ENCODE peak calls at places on chromosomes 4 and X, in six cellular contexts. D is HepG2, M is endothelial cell of umbilical vein, K is IMR-90, W is H54, P is lower leg skin. H is an unnamed sample.

GRCh38 chr4:106690487-106690886 is 321.9 kb upstream of the GIMD1 start:
- DNase-seq in P (no peak), W (no peak), K (peak; percentile 34), D (no peak), M (peak; percentile 86), H (no peak)

GRCh38 chr4:21327976-21328700 is 620.4 kb downstream of the KCNIP4 start:
- DNase-seq in K (no peak), M (no peak), W (no peak), D (no peak), P (no peak), H (no peak)

GRCh38 chrX:19886888-19887531 is 390 bp downstream of the SH3KBP1 start:
- DNase-seq in M (no peak), W (peak; percentile 12), K (no peak), D (no peak), P (no peak), H (peak; percentile 52)

GRCh38 chr4:142044271-142044670 is 407.9 kb downstream of the IL15 start:
- DNase-seq in D (no peak), M (no peak), W (no peak), P (no peak), K (peak; percentile 63), H (no peak)

GRCh38 chr4:37389967-37390580 is 145.5 kb downstream of the NWD2 start:
- DNase-seq in D (peak; percentile 48), K (peak; percentile 41), M (peak; percentile 61), W (no peak), P (peak; percentile 28), H (peak; percentile 57)

GRCh38 chrX:118325453-118325852 is 20.5 kb upstream of the WDR44 start:
- DNase-seq in K (no peak), M (peak; percentile 1), W (no peak), P (no peak), D (no peak), H (peak; percentile 14)

GRCh38 chrX:47605024-47605423 is 14.6 kb downstream of the SYN1 start:
- DNase-seq in P (no peak), K (no peak), D (no peak), W (no peak), M (no peak), H (no peak)

GRCh38 chr4:22348410-22348809 is 167.5 kb downstream of the ADGRA3 start:
- DNase-seq in M (no peak), D (no peak), K (peak; percentile 70), W (no peak), P (no peak), H (no peak)

GRCh38 chr4:6470502-6471302 is 1.7 kb downstream of the PPP2R2C start:
- DNase-seq in D (no peak), K (peak; percentile 7), M (peak; percentile 12), W (peak; percentile 88), P (peak; percentile 15), H (peak; percentile 54)

GRCh38 chrX:17242470-17242869 is 132.5 kb upstream of the NHS start:
- DNase-seq in W (no peak), D (peak; percentile 10), M (peak; percentile 62), P (peak; percentile 37), K (peak; percentile 55), H (peak; percentile 55)

GRCh38 chrX:47239199-47239598 is 6.4 kb downstream of the USP11 start:
- DNase-seq in P (no peak), K (no peak), W (no peak), M (no peak), D (no peak), H (no peak)

GRCh38 chr4:1727117-1728031 is 6.1 kb downstream of the TACC3 start:
- DNase-seq in P (peak; percentile 75), D (no peak), M (peak; percentile 93), W (peak; percentile 76), K (peak; percentile 75), H (no peak)

GRCh38 chr4:86496094-86497060 is 97.7 kb upstream of the PTPN13 start:
- DNase-seq in D (no peak), P (peak; percentile 35), W (no peak), K (peak; percentile 57), M (peak; percentile 45), H (peak; percentile 41)

GRCh38 chr4:80097395-80098177 is 24.6 kb upstream of the ANTXR2 start:
- DNase-seq in K (peak; percentile 83), P (peak; percentile 70), D (no peak), M (peak; percentile 65), W (peak; percentile 13), H (peak; percentile 8)

GRCh38 chrX:41923257-41923924 is at the start of gene CASK:
- DNase-seq in W (peak; percentile 46), D (peak; percentile 78), K (peak; percentile 87), P (peak; percentile 86), M (peak; percentile 91), H (peak; percentile 92)
- TF ChIP-seq POLR2A in W (peak; percentile 71), D (no peak), K (no peak), P (no peak), M (no peak), H (peak; percentile 27)

GRCh38 chr4:2753444-2753843 is 2.7 kb downstream of the TNIP2 start:
- DNase-seq in M (no peak), W (no peak), D (no peak), K (no peak), P (no peak), H (no peak)

GRCh38 chr4:2754848-2755820 is 1.0 kb downstream of the TNIP2 start:
- DNase-seq in W (no peak), P (no peak), M (no peak), D (no peak), K (no peak), H (no peak)

GRCh38 chr4:2757426-2757825 is 1.3 kb upstream of the TNIP2 start:
- DNase-seq in D (no peak), W (no peak), P (no peak), M (no peak), K (no peak), H (no peak)

GRCh38 chr4:2756691-2757350 is 685 bp upstream of the TNIP2 start:
- DNase-seq in W (no peak), P (no peak), D (no peak), K (no peak), M (no peak), H (no peak)

GRCh38 chr4:2755821-2756690 is at the start of gene TNIP2:
- DNase-seq in P (peak; percentile 78), M (peak; percentile 75), D (peak; percentile 64), W (peak; percentile 89), K (peak; percentile 73), H (peak; percentile 89)
- TF ChIP-seq POLR2A in P (no peak), M (peak; percentile 87), D (peak; percentile 71), W (peak; percentile 71), K (peak; percentile 34), H (peak; percentile 75)

GRCh38 chrX:120603707-120604358 is at the start of gene MCTS1:
- DNase-seq in W (peak; percentile 54), D (peak; percentile 89), K (peak; percentile 96), M (peak; percentile 94), P (peak; percentile 85), H (peak; percentile 90)

GRCh38 chrX:120604359-120604782 is 470 bp downstream of the MCTS1 start:
- DNase-seq in D (peak; percentile 5), W (peak; percentile 5), K (peak; percentile 33), P (no peak), M (peak; percentile 45), H (peak; percentile 31)
- TF ChIP-seq POLR2A in D (no peak), W (no peak), K (no peak), P (no peak), M (peak; percentile 2), H (peak; percentile 2)

GRCh38 chr4:73404042-73404441 is at the start of gene ALB:
- DNase-seq in D (no peak), M (no peak), P (no peak), K (no peak), W (no peak), H (no peak)
- TF ChIP-seq POLR2A in D (peak; percentile 99), M (no peak), P (no peak), K (no peak), W (no peak), H (no peak)

GRCh38 chr4:7901274-7901845 is 38.3 kb downstream of the AFAP1 start:
- DNase-seq in K (no peak), M (no peak), W (no peak), D (no peak), P (no peak), H (no peak)
- TF ChIP-seq POLR2A in K (no peak), M (no peak), W (no peak), D (no peak), P (no peak), H (no peak)

GRCh38 chrX:40539214-40540142 is 41.3 kb upstream of the ATP6AP2 start:
- DNase-seq in W (no peak), P (peak; percentile 30), D (no peak), K (peak; percentile 71), M (no peak), H (peak; percentile 83)
- TF ChIP-seq POLR2A in W (no peak), P (no peak), D (no peak), K (no peak), M (no peak), H (no peak)

GRCh38 chr4:10182446-10183424 is 66.1 kb upstream of the WDR1 start:
- DNase-seq in M (no peak), P (no peak), D (no peak), K (no peak), W (no peak), H (peak; percentile 91)

GRCh38 chr4:10180927-10181744 is 64.5 kb upstream of the WDR1 start:
- DNase-seq in M (peak; percentile 55), D (no peak), W (no peak), K (peak; percentile 51), P (no peak), H (peak; percentile 99)

GRCh38 chr4:10180603-10180926 is 64.0 kb upstream of the WDR1 start:
- DNase-seq in W (no peak), D (no peak), P (no peak), K (no peak), M (no peak), H (no peak)

GRCh38 chr4:10183462-10183861 is 66.9 kb upstream of the WDR1 start:
- DNase-seq in W (no peak), M (no peak), K (no peak), D (no peak), P (no peak), H (no peak)

GRCh38 chr4:10181745-10182445 is 65.3 kb upstream of the WDR1 start:
- DNase-seq in W (no peak), K (no peak), D (no peak), M (no peak), P (no peak), H (peak; percentile 43)
- TF ChIP-seq POLR2A in W (no peak), K (no peak), D (no peak), M (no peak), P (no peak), H (no peak)

GRCh38 chrX:23643020-23643419 is 24.3 kb upstream of the PRDX4 start:
- DNase-seq in D (no peak), W (no peak), M (no peak), K (no peak), P (no peak), H (peak; percentile 2)

GRCh38 chrX:23644744-23645143 is 22.5 kb upstream of the PRDX4 start:
- DNase-seq in D (no peak), K (no peak), M (no peak), W (no peak), P (no peak), H (no peak)
- TF ChIP-seq POLR2A in D (no peak), K (no peak), M (no peak), W (no peak), P (no peak), H (no peak)

H was measured in erythroblast.